ENCODE peak calls at places on chromosomes 7 and 10, in nine cellular contexts. Q is caudate nucleus; R is NCI-H748 treated with DMSO at 0.1 percent for 48 hours; J is activated naive CD4-positive, alpha-beta T cell treated with anti-CD3 and anti-CD28 coated beads, Interleukin-2, amount 50 U/mL, for 72 hours; P is aorta; I is GM04504; W is NCI-H1092 treated with DMSO at 0.1 percent for 48 hours; K is EH; V is activated T-cell treated with anti-CD3 and anti-CD28 coated beads, Interleukin-2, amount 50 U/mL, for 72 hours. H is an unnamed sample.

GRCh38 chr7:142476077-142476476 is 218.2 kb upstream of the PRSS58 start:
- DNase-seq in R (no peak), P (no peak), V (no peak), J (no peak), I (no peak), W (no peak), Q (no peak), K (peak), H (no peak)

GRCh38 chr7:116353614-116354013 is 143.3 kb downstream of the TES start:
- DNase-seq in J (no peak), K (no peak), I (no peak), P (peak), W (no peak), V (no peak), R (no peak), Q (no peak), H (no peak)

GRCh38 chr10:97640868-97641811 is 669 bp downstream of the PI4K2A start:
- DNase-seq in J (no peak), K (peak), W (no peak), R (no peak), P (peak), V (peak), I (peak), Q (no peak), H (no peak)

GRCh38 chr7:137636376-137636775 is 210.4 kb downstream of the DGKI start:
- DNase-seq in Q (no peak), K (peak), W (no peak), I (no peak), R (no peak), P (no peak), J (no peak), V (no peak), H (no peak)

GRCh38 chr10:31961675-31962074 is 33.0 kb upstream of the ARHGAP12 start:
- DNase-seq in R (no peak), J (no peak), K (peak), W (no peak), P (no peak), Q (no peak), V (peak), I (peak), H (no peak)

GRCh38 chr10:70084189-70084588 is 31.5 kb downstream of the MACROH2A2 start:
- DNase-seq in K (no peak), Q (no peak), R (no peak), P (no peak), W (no peak), I (no peak), V (no peak), J (no peak), H (no peak)

GRCh38 chr7:40469481-40469880 is 334.7 kb downstream of the SUGCT start:
- DNase-seq in P (peak), W (no peak), V (no peak), Q (no peak), R (no peak), J (no peak), I (peak), K (peak), H (no peak)

GRCh38 chr7:29563590-29564454 is at the start of gene PRR15:
- DNase-seq in P (peak), I (no peak), R (peak), K (no peak), V (no peak), Q (no peak), J (peak), W (peak), H (no peak)

GRCh38 chr7:90945104-90945752 is 319.0 kb upstream of the FZD1 start:
- DNase-seq in P (no peak), I (peak), V (no peak), R (no peak), K (peak), J (no peak), W (no peak), Q (no peak), H (no peak)

GRCh38 chr7:30841801-30842541 is 69.7 kb upstream of the AQP1 start:
- DNase-seq in Q (no peak), P (peak), R (no peak), V (no peak), K (no peak), W (no peak), J (no peak), I (no peak), H (peak)

GRCh38 chr7:100875356-100875751 is 451 bp downstream of the SRRT start:
- DNase-seq in Q (no peak), I (no peak), V (peak), K (peak), W (peak), R (peak), P (no peak), J (no peak), H (no peak)